ENCODE peak calls at places on chromosomes 1 and 21, in nine cellular contexts. M is neuronal stem cell; Q is left lung; E is stimulated activated CD8-positive, alpha-beta memory T cell treated with anti-CD3 and anti-CD28 coated beads, Interleukin-12 subunit alpha, Interleukin-12 subunit beta, amount 100 ng/mL, for 4 hours; N is HEK293T; T is activated T-helper 2 cell treated with anti-CD3 and anti-CD28 coated beads, Interferon-gamma antibody, Interleukin-2, Interleukin-4, amounts not matched to agents 10 μg/mL and 5 μg/mL and 100 μg/mL, durations not matched to agents 14 hours and 24 hours and 36 hours; R is AG20443; V is GM06990; B is kidney epithelial cell. L is an unnamed sample.

GRCh38 chr1:31961536-31961935 is 23.4 kb upstream of the PTP4A2 start:
- DNase-seq in M (no peak), E (no peak), T (no peak), B (no peak), Q (no peak), R (no peak), N (no peak), V (no peak), L (no peak)

GRCh38 chr1:47830021-47830420 is 167.2 kb downstream of the TRABD2B start:
- DNase-seq in B (no peak), T (no peak), V (no peak), M (no peak), N (no peak), R (no peak), Q (no peak), E (no peak), L (no peak)

GRCh38 chr1:66381626-66382275 is 152.2 kb upstream of the SGIP1 start:
- DNase-seq in V (no peak), N (no peak), M (no peak), Q (no peak), B (no peak), E (no peak), T (no peak), R (no peak), L (no peak)

GRCh38 chr1:21604208-21604957 is 64.8 kb downstream of the RAP1GAP start:
- DNase-seq in N (no peak), Q (no peak), E (no peak), M (no peak), V (no peak), T (no peak), R (no peak), B (no peak), L (no peak)

GRCh38 chr1:239922778-239923522 is 168.7 kb upstream of the FMN2 start:
- DNase-seq in Q (no peak), N (no peak), R (no peak), B (no peak), V (no peak), T (no peak), E (no peak), M (no peak), L (no peak)

GRCh38 chr21:17688912-17689874 is 76.5 kb upstream of the BTG3 start:
- DNase-seq in N (no peak), B (peak; percentile 37), R (no peak), V (peak; percentile 37), E (peak; percentile 8), M (no peak), T (peak; percentile 16), Q (no peak), L (no peak)

GRCh38 chr1:204493145-204493881 is 1.3 kb downstream of the PIK3C2B start:
- DNase-seq in Q (peak; percentile 78), E (no peak), N (peak; percentile 45), T (no peak), M (no peak), R (peak; percentile 83), V (no peak), B (no peak), L (no peak)

GRCh38 chr1:221363074-221363473 is 378.8 kb downstream of the DUSP10 start:
- DNase-seq in M (no peak), B (no peak), N (no peak), Q (no peak), R (no peak), V (no peak), T (no peak), E (no peak), L (no peak)

GRCh38 chr1:165875171-165875570 is 47.8 kb downstream of the UCK2 start:
- DNase-seq in E (no peak), T (no peak), V (peak; percentile 30), N (no peak), R (no peak), Q (no peak), M (no peak), B (no peak), L (no peak)

GRCh38 chr1:204961765-204962419 is 81.1 kb upstream of the CNTN2 start:
- DNase-seq in E (no peak), V (no peak), M (no peak), Q (no peak), N (no peak), R (no peak), B (no peak), T (no peak), L (no peak)

L was measured in iPS DF 6.9.